ENCODE peak calls at places on chromosomes 16 and 17, in seven cellular contexts. E is IMR-90, W is K562, Y is neuronal stem cell, M is H9, F is SK-N-SH, G is GM23248. B is an unnamed sample.

GRCh38 chr17:31052187-31052889 is 42.4 kb upstream of the NF1 start:
- DNase-seq in E (peak), W (peak), Y (no peak), M (peak), F (no peak), G (peak), B (peak)

GRCh38 chr16:74372369-74372768 is 3.7 kb upstream of the NPIPB15 start:
- DNase-seq in E (no peak), W (no peak), Y (no peak), M (no peak), F (peak), G (no peak), B (no peak)

GRCh38 chr17:6559753-6560215 is 3.4 kb upstream of the PITPNM3 start:
- DNase-seq in E (no peak), W (no peak), Y (no peak), M (no peak), F (no peak), G (no peak), B (no peak)

GRCh38 chr16:85733155-85733838 is 17.6 kb downstream of the C16orf74 start:
- DNase-seq in E (no peak), W (no peak), Y (no peak), M (no peak), F (no peak), G (peak), B (no peak)

GRCh38 chr16:52191533-52192134 is 355.3 kb downstream of the TOX3 start:
- DNase-seq in E (peak), W (peak), Y (peak), M (peak), F (peak), G (peak), B (peak)

GRCh38 chr16:85002099-85002541 is 9.2 kb downstream of the ZDHHC7 start:
- DNase-seq in E (no peak), W (no peak), Y (no peak), M (no peak), F (no peak), G (no peak), B (no peak)

GRCh38 chr17:40561294-40561870 is 3.9 kb downstream of the CCR7 start:
- DNase-seq in E (no peak), W (no peak), Y (no peak), M (no peak), F (no peak), G (no peak), B (no peak)

GRCh38 chr17:75516619-75517276 is 420 bp downstream of the TSEN54 start:
- DNase-seq in E (no peak), W (peak), Y (peak), M (no peak), F (no peak), G (peak), B (peak)

GRCh38 chr16:85451646-85452363 is 161.3 kb upstream of the GSE1 start:
- DNase-seq in E (no peak), W (no peak), Y (no peak), M (no peak), F (no peak), G (no peak), B (no peak)

GRCh38 chr17:13346996-13347762 is 254.6 kb downstream of the HS3ST3A1 start:
- DNase-seq in E (peak), W (peak), Y (no peak), M (no peak), F (no peak), G (peak), B (peak)

GRCh38 chr17:76781056-76781982 is 43.4 kb downstream of the MFSD11 start:
- DNase-seq in E (no peak), W (no peak), Y (no peak), M (peak), F (no peak), G (no peak), B (no peak)

GRCh38 chr16:72388007-72388406 is 216.1 kb upstream of the PMFBP1 start:
- DNase-seq in E (no peak), W (no peak), Y (no peak), M (no peak), F (no peak), G (no peak), B (no peak)

GRCh38 chr16:11094075-11094593 is 149.8 kb downstream of the CLEC16A start:
- DNase-seq in E (peak), W (peak), Y (no peak), M (no peak), F (no peak), G (no peak), B (peak)

GRCh38 chr16:12349950-12350842 is 373.7 kb downstream of the SNX29 start:
- DNase-seq in E (no peak), W (peak), Y (no peak), M (no peak), F (no peak), G (no peak), B (no peak)

GRCh38 chr17:43943769-43944418 is 1.6 kb upstream of the PPY start:
- DNase-seq in E (peak), W (peak), Y (peak), M (peak), F (peak), G (peak), B (peak)

GRCh38 chr16:55294947-55295346 is 29.1 kb upstream of the IRX6 start:
- DNase-seq in E (no peak), W (no peak), Y (no peak), M (no peak), F (no peak), G (peak), B (no peak)

GRCh38 chr17:59506907-59507726 is 58.3 kb upstream of the DHX40 start:
- DNase-seq in E (peak), W (no peak), Y (no peak), M (no peak), F (no peak), G (peak), B (no peak)

GRCh38 chr16:65698943-65699342 is 577.1 kb upstream of the CDH11 start:
- DNase-seq in E (no peak), W (no peak), Y (no peak), M (no peak), F (no peak), G (peak), B (no peak)

GRCh38 chr16:67963325-67964321 is 4.8 kb downstream of the SLC12A4 start:
- DNase-seq in E (no peak), W (peak), Y (no peak), M (peak), F (no peak), G (peak), B (no peak)

GRCh38 chr17:70521821-70522256 is 352.5 kb downstream of the KCNJ2 start:
- DNase-seq in E (peak), W (no peak), Y (no peak), M (no peak), F (no peak), G (no peak), B (peak)

GRCh38 chr17:36592316-36592710 is 634 bp downstream of the DHRS11 start:
- DNase-seq in E (no peak), W (peak), Y (peak), M (peak), F (peak), G (peak), B (peak)

GRCh38 chr16:19071811-19072777 is 4.7 kb downstream of the COQ7 start:
- DNase-seq in E (peak), W (peak), Y (peak), M (peak), F (peak), G (peak), B (peak)

GRCh38 chr17:31587462-31587861 is 196.0 kb downstream of the RAB11FIP4 start:
- DNase-seq in E (no peak), W (no peak), Y (no peak), M (no peak), F (no peak), G (no peak), B (no peak)

GRCh38 chr17:79620207-79621038 is 9.6 kb upstream of the RBFOX3 start:
- DNase-seq in E (no peak), W (no peak), Y (no peak), M (peak), F (peak), G (no peak), B (no peak)

GRCh38 chr17:63701477-63702222 is 1.7 kb upstream of the LIMD2 start:
- DNase-seq in E (no peak), W (peak), Y (no peak), M (no peak), F (no peak), G (no peak), B (no peak)

GRCh38 chr16:17241264-17241835 is 229.4 kb downstream of the XYLT1 start:
- DNase-seq in E (no peak), W (no peak), Y (no peak), M (no peak), F (no peak), G (no peak), B (no peak)

GRCh38 chr17:67649891-67650290 is 67.8 kb upstream of the NOL11 start:
- DNase-seq in E (no peak), W (no peak), Y (no peak), M (peak), F (no peak), G (no peak), B (no peak)

GRCh38 chr17:67652433-67652832 is 65.3 kb upstream of the NOL11 start:
- DNase-seq in E (no peak), W (no peak), Y (no peak), M (no peak), F (no peak), G (no peak), B (no peak)

GRCh38 chr17:67646472-67646871 is 71.3 kb upstream of the NOL11 start:
- DNase-seq in E (no peak), W (no peak), Y (no peak), M (no peak), F (no peak), G (no peak), B (no peak)

GRCh38 chr17:67648032-67648761 is 69.5 kb upstream of the NOL11 start:
- DNase-seq in E (no peak), W (no peak), Y (no peak), M (no peak), F (no peak), G (no peak), B (no peak)

GRCh38 chr17:67647482-67647881 is 70.3 kb upstream of the NOL11 start:
- DNase-seq in E (no peak), W (no peak), Y (no peak), M (no peak), F (no peak), G (no peak), B (no peak)
- H3K9ac ChIP-seq in E (no peak), W (no peak), Y (no peak), M (no peak), F (no peak), G (no peak), B (no peak)

DNA sequence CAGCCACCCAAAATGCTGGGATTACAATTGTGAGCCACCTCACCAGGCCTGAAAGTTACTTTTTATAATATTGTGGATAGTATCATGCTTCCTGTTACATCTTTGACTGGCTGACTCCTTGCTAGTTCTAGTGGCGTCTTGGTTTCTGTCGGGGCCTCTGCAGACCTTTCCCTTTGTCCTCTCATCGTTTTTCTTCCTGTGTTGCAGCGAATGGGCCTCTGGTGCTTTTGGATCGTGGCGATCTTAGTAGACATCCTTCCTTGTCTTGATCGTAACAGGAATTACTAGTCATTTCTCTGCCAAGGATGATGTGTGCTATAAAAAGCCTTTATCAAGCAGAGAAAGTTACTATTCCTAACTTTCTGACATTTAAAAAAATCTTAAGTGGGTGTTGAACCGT is 20.8 kb downstream of the ASPSCR1 start:
- DNase-seq in E (no peak), W (no peak), Y (no peak), M (no peak), F (no peak), G (no peak), B (no peak)
- H3K9ac ChIP-seq in E (no peak), W (no peak), Y (no peak), M (no peak), F (no peak), G (no peak), B (no peak)

GRCh38 chr17:50275279-50275678 is 1.0 kb downstream of the TMEM92 start:
- DNase-seq in E (no peak), W (no peak), Y (no peak), M (peak), F (no peak), G (no peak), B (no peak)
- H3K9ac ChIP-seq in E (no peak), W (no peak), Y (no peak), M (no peak), F (no peak), G (no peak), B (no peak)

DNA sequence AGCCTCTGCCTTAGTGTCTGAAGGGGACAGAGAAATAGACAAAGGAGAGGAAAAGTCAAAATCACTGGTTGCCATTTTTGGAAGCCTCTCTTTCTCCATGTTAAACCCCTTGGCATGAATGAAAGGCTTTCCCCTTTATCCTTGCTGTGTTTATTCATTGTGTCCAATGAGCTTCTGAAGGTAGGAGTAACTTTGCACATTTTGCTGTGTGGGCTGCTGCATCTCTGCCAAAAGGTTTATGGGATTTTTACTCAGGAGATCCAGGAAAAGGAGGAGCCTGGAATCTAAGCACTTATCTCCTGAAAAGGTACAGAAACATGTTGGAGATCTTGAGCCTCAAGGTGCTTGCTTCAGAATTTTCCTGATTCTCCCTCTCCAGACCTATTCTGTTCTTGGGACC is 3.9 kb downstream of the CNTROB start:
- DNase-seq in E (no peak), W (no peak), Y (no peak), M (no peak), F (no peak), G (no peak), B (no peak)
- H3K9ac ChIP-seq in E (no peak), W (no peak), Y (no peak), M (no peak), F (no peak), G (no peak), B (no peak)

GRCh38 chr16:57471209-57471608 is 8.7 kb downstream of the POLR2C start:
- DNase-seq in E (no peak), W (no peak), Y (no peak), M (no peak), F (no peak), G (no peak), B (no peak)

GRCh38 chr16:57472665-57473060 is 10.2 kb downstream of the POLR2C start:
- DNase-seq in E (no peak), W (no peak), Y (no peak), M (peak), F (peak), G (no peak), B (no peak)

GRCh38 chr16:57473176-57473840 is 10.8 kb downstream of the POLR2C start:
- DNase-seq in E (no peak), W (no peak), Y (no peak), M (peak), F (no peak), G (no peak), B (no peak)

GRCh38 chr16:57470683-57471082 is 8.2 kb downstream of the POLR2C start:
- DNase-seq in E (no peak), W (no peak), Y (no peak), M (peak), F (peak), G (no peak), B (no peak)

GRCh38 chr16:57471852-57472664 is 9.6 kb downstream of the POLR2C start:
- DNase-seq in E (no peak), W (no peak), Y (no peak), M (peak), F (peak), G (peak), B (no peak)
- H3K9ac ChIP-seq in E (no peak), W (no peak), Y (no peak), M (no peak), F (no peak), G (no peak), B (no peak)

DNA sequence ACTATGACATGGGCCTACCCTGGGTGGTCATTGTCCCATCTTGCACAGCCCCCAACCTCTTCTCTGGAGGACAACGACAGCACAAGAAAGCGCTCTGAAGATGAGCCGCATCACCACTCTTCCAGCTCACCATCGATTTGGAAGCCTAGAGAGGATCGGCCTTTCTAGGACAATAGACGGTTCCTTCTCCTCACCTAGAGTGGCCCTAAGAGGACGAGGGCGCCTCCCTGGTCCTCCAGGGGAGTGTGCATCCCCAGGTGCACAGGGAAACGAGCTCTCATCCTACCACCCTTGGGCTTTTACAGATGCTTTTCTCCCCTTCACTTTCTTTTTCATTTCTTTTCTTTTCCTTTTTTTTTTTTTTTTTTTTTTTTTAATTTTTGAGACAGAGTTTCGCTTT is 20.3 kb upstream of the SLC52A1 start:
- DNase-seq in E (no peak), W (peak), Y (no peak), M (no peak), F (peak), G (no peak), B (no peak)
- H3K9ac ChIP-seq in E (no peak), W (no peak), Y (no peak), M (no peak), F (no peak), G (no peak), B (no peak)